ENCODE peak calls at places on chromosomes 7 and 10, in four cellular contexts. F, S, C and H are unnamed samples.

GRCh38 chr10:72024596-72024995 is 60.4 kb downstream of the CHST3 start:
- DNase-seq in C (no peak), S (no peak), F (no peak), H (no peak)

GRCh38 chr7:158556721-158557440 is 30.7 kb downstream of the PTPRN2 start:
- DNase-seq in S (no peak), C (no peak), F (no peak), H (no peak)

GRCh38 chr10:120156614-120157274 is 264.2 kb downstream of the SEC23IP start:
- DNase-seq in S (no peak), C (no peak), F (no peak), H (no peak)

GRCh38 chr7:75888464-75889222 is 9.8 kb downstream of the RHBDD2 start:
- DNase-seq in S (no peak), F (no peak), C (no peak), H (no peak)

GRCh38 chr7:134865001-134865845 is 85.8 kb downstream of the CALD1 start:
- DNase-seq in C (peak), F (peak), S (peak), H (no peak)

GRCh38 chr7:54837167-54837566 is 78.2 kb upstream of the SEC61G start:
- DNase-seq in S (no peak), F (no peak), C (no peak), H (no peak)

GRCh38 chr10:21517134-21517982 is 8.1 kb downstream of the SKIDA1 start:
- DNase-seq in F (no peak), C (no peak), S (peak), H (no peak)

GRCh38 chr10:120212275-120212674 is 244.8 kb upstream of the PLPP4 start:
- DNase-seq in F (no peak), S (no peak), C (no peak), H (no peak)

GRCh38 chr7:45082831-45083331 is 5.9 kb downstream of the NACAD start:
- DNase-seq in F (no peak), C (no peak), S (no peak), H (no peak)

GRCh38 chr7:41097501-41097900 is 605.4 kb downstream of the INHBA start:
- DNase-seq in S (peak), F (no peak), C (no peak), H (no peak)

GRCh38 chr7:31077484-31078362 is 25.6 kb downstream of the ADCYAP1R1 start:
- DNase-seq in C (no peak), F (no peak), S (no peak), H (no peak)

GRCh38 chr10:45155784-45156183 is 155.1 kb downstream of the ZNF22 start:
- DNase-seq in C (no peak), F (no peak), S (no peak), H (no peak)

GRCh38 chr7:38905026-38905759 is 3.8 kb downstream of the VPS41 start:
- DNase-seq in C (no peak), F (no peak), S (no peak), H (no peak)

GRCh38 chr7:33109758-33110238 is 594 bp upstream of the RP9 start:
- DNase-seq in C (no peak), F (no peak), S (peak), H (no peak)

GRCh38 chr7:139153832-139154231 is 44.3 kb upstream of the ZC3HAV1 start:
- DNase-seq in F (no peak), C (no peak), S (peak), H (no peak)

GRCh38 chr7:73786588-73786987 is 16.5 kb upstream of the CLDN3 start:
- DNase-seq in C (no peak), F (no peak), S (no peak), H (no peak)

GRCh38 chr7:992742-993607 is 10.0 kb downstream of the CYP2W1 start:
- DNase-seq in S (peak), F (peak), C (peak), H (peak)

GRCh38 chr7:134784251-134785049 is 5.0 kb downstream of the CALD1 start:
- DNase-seq in F (no peak), C (no peak), S (peak), H (no peak)

GRCh38 chr10:18918545-18918944 is 130.1 kb upstream of the MALRD1 start:
- DNase-seq in F (no peak), S (peak), C (no peak), H (no peak)

GRCh38 chr7:106952658-106953231 is 87.7 kb downstream of the PIK3CG start:
- DNase-seq in S (no peak), F (no peak), C (no peak), H (no peak)

GRCh38 chr10:17257466-17258321 is 29.7 kb downstream of the VIM start:
- DNase-seq in C (peak), F (peak), S (peak), H (peak)

GRCh38 chr10:69577268-69578232 is 4.3 kb upstream of the NEUROG3 start:
- DNase-seq in C (no peak), F (no peak), S (no peak), H (no peak)

GRCh38 chr10:129851941-129852650 is 112.0 kb downstream of the EBF3 start:
- DNase-seq in S (no peak), C (no peak), F (no peak), H (no peak)

GRCh38 chr7:30146127-30146612 is 11.4 kb downstream of the MTURN start:
- DNase-seq in F (no peak), S (no peak), C (peak), H (no peak)

GRCh38 chr7:1546274-1546908 is 9.6 kb downstream of the TMEM184A start:
- DNase-seq in F (no peak), C (no peak), S (no peak), H (no peak)

GRCh38 chr7:66859339-66859738 is 61.7 kb upstream of the TMEM248 start:
- DNase-seq in C (no peak), F (no peak), S (no peak), H (no peak)

GRCh38 chr7:37943905-37944736 is 23.7 kb downstream of the EPDR1 start:
- DNase-seq in S (no peak), C (no peak), F (no peak), H (no peak)

GRCh38 chr7:120302190-120302589 is 29.2 kb downstream of the KCND2 start:
- DNase-seq in F (no peak), C (no peak), S (no peak), H (no peak)

GRCh38 chr10:127081946-127082345 is 114.4 kb downstream of the INSYN2A start:
- DNase-seq in S (no peak), C (no peak), F (no peak), H (no peak)

GRCh38 chr10:47371629-47372485 is 12.2 kb downstream of the ZNF488 start:
- DNase-seq in S (no peak), F (no peak), C (no peak), H (no peak)

GRCh38 chr10:124006526-124006925 is 86.9 kb downstream of the CHST15 start:
- DNase-seq in C (no peak), F (no peak), S (no peak), H (no peak)

GRCh38 chr10:131748831-131749766 is 151.7 kb upstream of the PPP2R2D start:
- DNase-seq in S (no peak), C (no peak), F (no peak), H (no peak)

GRCh38 chr7:4815121-4815520 is 39.7 kb downstream of the AP5Z1 start:
- DNase-seq in C (no peak), F (no peak), S (no peak), H (no peak)

GRCh38 chr10:71728218-71728737 is 8.7 kb upstream of the C10orf105 start:
- DNase-seq in S (no peak), F (no peak), C (no peak), H (no peak)

GRCh38 chr7:140876519-140877248 is 48.0 kb downstream of the BRAF start:
- DNase-seq in S (peak), C (no peak), F (no peak), H (no peak)

GRCh38 chr7:155283565-155284194 is 14.0 kb upstream of the INSIG1 start:
- DNase-seq in C (peak), F (no peak), S (no peak), H (no peak)